ENCODE peak calls at places on chromosome 1, in five cellular contexts. N, C, Q, V and Y are unnamed samples.

GRCh38 chr1:34800214-34800613 is 7.4 kb downstream of the GJA4 start:
- DNase-seq in N (no peak), C (no peak), Q (no peak), V (no peak), Y (no peak)

GRCh38 chr1:182811975-182812727 is 22.6 kb downstream of the NPL start:
- DNase-seq in N (no peak), C (no peak), Q (no peak), V (no peak), Y (no peak)

GRCh38 chr1:91537281-91538069 is 36.8 kb downstream of the CDC7 start:
- DNase-seq in N (no peak), C (no peak), Q (no peak), V (no peak), Y (no peak)

GRCh38 chr1:43582162-43582566 is 51.5 kb downstream of the PTPRF start:
- DNase-seq in N (peak; percentile 93), C (peak; percentile 99), Q (peak; percentile 31), V (no peak), Y (peak; percentile 48)

GRCh38 chr1:145997156-145998023 is 1.0 kb upstream of the TXNIP start:
- DNase-seq in N (no peak), C (no peak), Q (no peak), V (peak; percentile 42), Y (peak; percentile 82)

GRCh38 chr1:229344139-229344538 is 1.3 kb upstream of the CCSAP start:
- DNase-seq in N (no peak), C (no peak), Q (no peak), V (no peak), Y (no peak)

GRCh38 chr1:115246526-115246925 is 91.5 kb downstream of the NGF start:
- DNase-seq in N (no peak), C (no peak), Q (no peak), V (no peak), Y (no peak)

GRCh38 chr1:94859157-94859556 is 39.0 kb downstream of the SLC44A3 start:
- DNase-seq in N (no peak), C (no peak), Q (no peak), V (peak; percentile 54), Y (no peak)

GRCh38 chr1:154148787-154149186 is 6.1 kb downstream of the NUP210L start:
- DNase-seq in N (no peak), C (no peak), Q (no peak), V (no peak), Y (no peak)

DNA sequence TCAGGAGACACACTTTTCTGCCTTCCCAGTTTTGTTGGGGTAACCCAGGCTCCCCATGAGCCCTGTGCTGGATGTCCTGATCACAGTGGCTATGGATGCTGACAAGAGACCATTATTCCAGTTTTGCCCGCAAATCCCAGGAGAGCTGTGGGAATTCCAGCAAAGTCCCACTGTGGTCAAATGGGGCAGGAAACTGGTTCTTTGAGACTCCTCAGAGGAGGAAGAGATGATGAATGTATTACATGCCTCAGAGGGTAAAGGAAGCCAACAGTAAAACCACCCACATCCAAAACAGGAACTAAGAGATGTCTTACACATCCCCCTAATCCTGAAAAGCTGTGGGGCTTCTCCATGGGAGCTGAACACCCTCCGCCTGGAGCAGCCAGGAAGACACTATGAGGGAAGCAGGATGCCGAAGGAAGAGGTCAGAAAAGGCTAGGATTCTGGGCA is 12.8 kb upstream of the MPZL1 start:
- DNase-seq in N (no peak), C (no peak), Q (no peak), V (no peak), Y (no peak)
- H3K4me1 ChIP-seq in N (peaks cover 4% of the 10 kb centered on the region), C (peaks cover 8% of the 10 kb centered on the region), Q (peaks cover 44% of the 10 kb centered on the region), V (no peaks in the 10 kb centered on the region), Y (peaks cover 10% of the 10 kb centered on the region)

GRCh38 chr1:4854379-4854778 is 200.0 kb downstream of the AJAP1 start:
- DNase-seq in N (no peak), C (no peak), Q (no peak), V (no peak), Y (no peak)
- TF ChIP-seq CTCF in N (no peak), C (no peak), Q (no peak), V (no peak), Y (no peak)

GRCh38 chr1:211611818-211612217 is 32.9 kb upstream of the SLC30A1 start:
- DNase-seq in N (no peak), C (no peak), Q (no peak), V (no peak), Y (no peak)
- H2AFZ ChIP-seq in N (no peak overlapping the region), C (no peak overlapping the region), Q (no peak overlapping the region), V (peak overlapping the region; percentile 47), Y (peak overlapping the region; percentile 9)

GRCh38 chr1:18945401-18945849 is 11.1 kb downstream of the IFFO2 start:
- DNase-seq in N (no peak), C (no peak), Q (peak; percentile 48), V (no peak), Y (no peak)
- H3K4me1 ChIP-seq in N (peaks cover 51% of the 10 kb centered on the region), C (peaks cover 90% of the 10 kb centered on the region), Q (peaks cover 37% of the 10 kb centered on the region), V (peaks cover 68% of the 10 kb centered on the region), Y (peaks cover 15% of the 10 kb centered on the region)

GRCh38 chr1:33735624-33736023 is 128.3 kb upstream of the HMGB4 start:
- DNase-seq in N (peak; percentile 1), C (no peak), Q (peak; percentile 9), V (peak; percentile 54), Y (no peak)
- TF ChIP-seq CTCF in N (peak; percentile 53), C (peak; percentile 22), Q (peak; percentile 43), V (no peak), Y (no peak)

DNA sequence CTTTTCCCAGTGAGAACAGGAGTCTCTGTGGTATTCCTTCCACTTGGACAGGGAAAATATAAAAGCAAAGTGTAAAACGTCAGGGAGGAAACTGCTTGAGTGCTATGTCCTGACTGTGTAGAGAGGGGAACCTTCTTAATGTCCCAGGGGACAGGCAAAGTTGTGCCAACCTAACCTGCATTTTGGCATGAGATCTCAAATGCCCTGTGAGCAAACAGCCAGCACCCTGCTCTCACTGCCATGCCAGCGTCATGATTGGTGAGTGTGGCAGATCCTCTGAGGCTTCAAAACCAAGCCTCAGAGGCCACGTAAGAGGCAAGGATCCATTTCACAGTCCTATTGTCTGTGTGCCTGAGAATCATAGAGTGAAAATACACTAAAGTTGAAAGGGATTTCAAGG is 49.7 kb upstream of the RAP1A start:
- DNase-seq in N (no peak), C (no peak), Q (no peak), V (no peak), Y (no peak)
- H2AFZ ChIP-seq in N (no peak overlapping the region), C (no peak overlapping the region), Q (no peak overlapping the region), V (no peak overlapping the region), Y (no peak overlapping the region)

DNA sequence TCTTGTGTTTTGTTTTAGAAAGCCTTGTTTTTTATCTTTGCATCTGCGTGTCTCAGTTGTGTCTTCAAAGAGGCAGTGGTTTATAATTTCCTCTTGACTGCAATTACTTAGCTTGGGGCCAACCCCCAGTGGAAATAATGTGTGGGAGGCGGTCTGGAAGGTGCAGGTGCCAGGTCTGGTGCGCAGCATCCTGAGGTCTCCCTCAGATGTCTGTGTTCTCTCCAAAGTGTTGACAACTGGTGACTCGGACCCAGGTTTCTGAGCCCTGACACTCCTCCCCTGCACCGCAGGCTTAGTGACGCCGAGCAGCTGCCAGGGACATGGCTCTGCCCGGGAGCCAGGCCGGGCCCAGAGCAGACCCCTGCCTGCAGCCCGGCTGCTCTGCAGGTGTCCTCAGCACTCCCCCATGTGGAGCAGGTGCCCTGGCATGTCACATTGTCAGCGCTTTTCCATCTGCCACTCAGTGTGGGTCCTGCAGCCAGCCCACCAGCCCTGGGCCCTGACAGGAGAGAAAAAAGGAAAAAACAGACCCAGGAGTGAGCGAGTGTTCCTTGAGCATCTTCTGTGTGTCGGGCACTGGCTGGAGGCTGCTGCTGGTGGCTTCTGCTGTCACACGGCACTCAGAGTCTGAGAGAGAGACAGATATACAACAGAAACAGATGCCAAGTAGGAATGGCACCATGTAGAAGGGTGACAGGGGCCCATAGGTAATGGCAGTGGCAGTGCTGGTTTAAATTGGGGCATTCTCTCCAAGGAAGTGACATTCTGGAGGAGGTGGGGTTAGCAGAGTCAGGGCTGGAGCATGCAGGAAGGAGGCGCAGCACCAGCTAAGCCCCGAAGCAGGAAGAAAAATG is 24.8 kb upstream of the SELENON start:
- DNase-seq in N (no peak), C (no peak), Q (no peak), V (peak; percentile 83), Y (peak; percentile 85)
- H3K4me1 ChIP-seq in N (peaks cover 10% of the 10 kb centered on the region), C (no peaks in the 10 kb centered on the region), Q (peaks cover 43% of the 10 kb centered on the region), V (no peaks in the 10 kb centered on the region), Y (peaks cover 29% of the 10 kb centered on the region)